ENCODE peak calls at places on chromosome 21, in six cellular contexts. N is H1, V is WTC11, Z is K562, M is HepG2, F is GM12878. S is an unnamed sample.

GRCh38 chr21:27532081-27532480 is 565.2 kb upstream of the ADAMTS5 start:
- DNase-seq in N (no peak), V (no peak), Z (no peak), M (peak), F (no peak), S (no peak)

GRCh38 chr21:39715804-39716397 is 29.1 kb upstream of the IGSF5 start:
- DNase-seq in N (peak), V (peak), Z (peak), M (peak), F (no peak), S (peak)

GRCh38 chr21:42524341-42525227 is 10.9 kb downstream of the SLC37A1 start:
- DNase-seq in N (peak), V (peak), Z (no peak), M (peak), F (peak), S (peak)

GRCh38 chr21:43932005-43932404 is 67.0 kb downstream of the AGPAT3 start:
- DNase-seq in N (no peak), V (no peak), Z (no peak), M (no peak), F (no peak), S (no peak)

GRCh38 chr21:26769613-26770188 is 75.5 kb downstream of the ADAMTS1 start:
- DNase-seq in N (no peak), V (no peak), Z (no peak), M (no peak), F (no peak), S (peak)

GRCh38 chr21:40753756-40754155 is 93.2 kb downstream of the DSCAM start:
- DNase-seq in N (no peak), V (no peak), Z (no peak), M (no peak), F (no peak), S (no peak)

GRCh38 chr21:39429445-39429844 is 16.1 kb downstream of the LCA5L start:
- DNase-seq in N (no peak), V (no peak), Z (no peak), M (no peak), F (no peak), S (no peak)

GRCh38 chr21:18522181-18522771 is 118.7 kb upstream of the TMPRSS15 start:
- DNase-seq in N (no peak), V (no peak), Z (no peak), M (no peak), F (no peak), S (peak)

GRCh38 chr21:17793675-17794123 is 25.5 kb downstream of the C21orf91 start:
- DNase-seq in N (no peak), V (no peak), Z (no peak), M (no peak), F (no peak), S (no peak)

GRCh38 chr21:15742052-15742451 is 12.3 kb downstream of the USP25 start:
- DNase-seq in N (no peak), V (no peak), Z (peak), M (peak), F (no peak), S (no peak)

GRCh38 chr21:38883142-38883541 is 77.4 kb downstream of the ETS2 start:
- DNase-seq in N (no peak), V (no peak), Z (no peak), M (no peak), F (no peak), S (no peak)

GRCh38 chr21:35509004-35509704 is 460.1 kb upstream of the RUNX1 start:
- DNase-seq in N (no peak), V (no peak), Z (no peak), M (no peak), F (no peak), S (no peak)

GRCh38 chr21:34671891-34672290 is 3.1 kb downstream of the CLIC6 start:
- DNase-seq in N (no peak), V (no peak), Z (no peak), M (no peak), F (no peak), S (no peak)

GRCh38 chr21:37915941-37916794 is at the start of gene KCNJ6:
- DNase-seq in N (peak), V (peak), Z (peak), M (no peak), F (no peak), S (peak)

GRCh38 chr21:41316641-41317392 is at the start of gene FAM3B:
- DNase-seq in N (peak), V (peak), Z (no peak), M (no peak), F (no peak), S (peak)

GRCh38 chr21:35084869-35085268 is 35.8 kb upstream of the RUNX1 start:
- DNase-seq in N (no peak), V (no peak), Z (no peak), M (no peak), F (no peak), S (no peak)

GRCh38 chr21:28725396-28725795 is 267.3 kb downstream of the LTN1 start:
- DNase-seq in N (no peak), V (no peak), Z (no peak), M (no peak), F (no peak), S (no peak)

GRCh38 chr21:28727809-28728208 is 264.9 kb downstream of the LTN1 start:
- DNase-seq in N (no peak), V (no peak), Z (no peak), M (no peak), F (no peak), S (no peak)

GRCh38 chr21:28719731-28720130 is 272.9 kb downstream of the LTN1 start:
- DNase-seq in N (no peak), V (no peak), Z (no peak), M (no peak), F (no peak), S (no peak)

DNA sequence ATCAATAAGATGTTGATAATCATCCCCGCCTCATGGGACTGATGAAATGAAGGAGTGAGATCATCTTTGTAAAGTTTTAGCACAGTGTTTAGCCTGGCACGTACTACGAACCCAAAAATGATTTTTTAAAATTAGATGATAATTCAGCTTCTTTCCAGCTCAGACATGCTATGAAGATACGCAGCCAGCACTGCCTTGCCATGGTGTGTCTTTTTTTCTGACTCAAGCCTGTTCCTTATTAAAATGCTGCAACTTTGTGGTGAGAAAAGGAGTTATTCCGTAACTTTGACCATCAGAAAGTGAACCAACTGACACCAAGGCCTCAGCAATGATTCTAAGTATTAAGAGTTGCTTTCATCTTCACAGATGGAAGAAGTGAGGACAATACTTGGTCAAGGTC is 269.0 kb downstream of the LTN1 start:
- DNase-seq in N (no peak), V (no peak), Z (no peak), M (no peak), F (no peak), S (no peak)
- TF ChIP-seq CREB1 in N (no peak), V (no peak), Z (no peak), M (no peak), F (no peak), S (no peak)

GRCh38 chr21:30430170-30430655 is at the start of gene KRTAP13-4:
- DNase-seq in N (no peak), V (peak), Z (no peak), M (no peak), F (no peak), S (no peak)

GRCh38 chr21:30436986-30437385 is 3.1 kb upstream of the KRTAP15-1 start:
- DNase-seq in N (no peak), V (no peak), Z (no peak), M (no peak), F (no peak), S (no peak)

GRCh38 chr21:30439975-30440374 is at the start of gene KRTAP15-1:
- DNase-seq in N (no peak), V (no peak), Z (no peak), M (no peak), F (no peak), S (no peak)

GRCh38 chr21:30434033-30434631 is 4.1 kb downstream of the KRTAP13-4 start:
- DNase-seq in N (peak), V (peak), Z (peak), M (no peak), F (no peak), S (peak)
- TF ChIP-seq CTCF in N (peak), V (peak), Z (peak), M (peak), F (peak), S (peak)

GRCh38 chr21:29175408-29176147 is 45.1 kb downstream of the MAP3K7CL start:
- DNase-seq in N (no peak), V (no peak), Z (no peak), M (peak), F (no peak), S (no peak)
- TF ChIP-seq CREB1 in N (no peak), V (no peak), Z (no peak), M (no peak), F (no peak), S (no peak)

GRCh38 chr21:19540287-19540686 is 1136.7 kb upstream of the TMPRSS15 start:
- DNase-seq in N (no peak), V (no peak), Z (no peak), M (no peak), F (no peak), S (no peak)
- TF ChIP-seq CTCF in N (no peak), V (no peak), Z (no peak), M (no peak), F (no peak), S (no peak)

GRCh38 chr21:36849461-36849860 is 117.0 kb downstream of the HLCS start:
- DNase-seq in N (no peak), V (no peak), Z (no peak), M (no peak), F (no peak), S (no peak)
- TF ChIP-seq CREB1 in N (no peak), V (no peak), Z (no peak), M (no peak), F (no peak), S (no peak)

DNA sequence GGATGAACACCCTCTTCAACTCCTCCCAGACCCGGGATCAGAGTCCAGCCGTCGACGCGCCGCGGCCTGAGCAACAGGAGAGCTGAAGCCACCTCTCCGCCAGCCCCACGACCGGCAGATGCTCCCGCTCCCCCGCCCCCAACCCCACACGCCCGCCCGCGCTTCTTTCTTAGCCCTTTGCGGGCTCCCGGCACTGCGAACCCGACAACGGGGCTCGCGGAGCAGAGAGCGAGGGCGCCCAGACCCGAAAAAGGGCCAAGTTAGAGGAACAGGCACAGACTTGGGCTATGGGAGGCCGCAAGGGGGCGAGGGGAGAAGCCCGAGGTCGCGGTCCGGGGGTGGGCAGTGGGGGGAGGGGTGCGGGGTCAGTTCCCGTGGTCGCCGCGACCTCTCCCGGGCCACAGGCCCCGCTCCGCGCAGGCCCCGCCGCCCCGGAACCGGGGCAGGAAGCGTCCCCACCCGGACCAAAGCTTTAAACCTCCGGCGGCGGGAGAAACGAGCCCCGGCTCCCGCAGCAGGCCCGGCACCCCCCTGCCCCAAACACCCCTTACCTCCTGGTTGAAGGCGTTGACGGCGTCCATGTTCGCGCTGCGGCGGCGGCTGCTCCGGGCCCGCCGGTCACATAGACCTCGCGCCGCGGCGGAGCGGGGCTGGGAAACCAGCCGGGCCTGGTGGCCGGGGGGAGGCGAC is 661 bp downstream of the SCAF4 start:
- DNase-seq in N (peak), V (peak), Z (peak), M (peak), F (no peak), S (peak)
- TF ChIP-seq CTCF in N (no peak), V (no peak), Z (peak), M (peak), F (no peak), S (peak)